ENCODE peak calls at places on chromosomes 3 and 15, in ten cellular contexts. X is body of pancreas, D is AG04450, T is WERI-Rb-1, J is HFFc6, Q is RWPE1, O is WTC11, H is nephron progenitor cell, Y is fibroblast of mammary gland, M is IMR-90. F is an unnamed sample.

GRCh38 chr3:12175137-12175593 is 16.5 kb upstream of the TIMP4 start:
- DNase-seq in J (peak; percentile 48), D (no peak), H (no peak), T (no peak), M (peak; percentile 42), O (no peak), X (no peak), Y (peak; percentile 65), Q (no peak), F (no peak)

GRCh38 chr3:188889070-188889491 is 282.7 kb upstream of the TPRG1 start:
- DNase-seq in X (no peak), O (no peak), M (no peak), J (no peak), D (no peak), T (no peak), Q (no peak), Y (peak; percentile 27), H (no peak), F (no peak)

GRCh38 chr15:100031665-100032357 is 298.6 kb upstream of the LYSMD4 start:
- DNase-seq in H (no peak), O (no peak), D (no peak), Q (no peak), X (peak; percentile 27), M (no peak), T (no peak), J (no peak), Y (no peak), F (no peak)

GRCh38 chr15:92878593-92879053 is 21.5 kb upstream of the CHD2 start:
- DNase-seq in J (no peak), T (no peak), H (no peak), O (no peak), Q (no peak), Y (no peak), D (no peak), X (peak; percentile 52), M (no peak), F (no peak)

GRCh38 chr3:197253243-197253947 is 45.0 kb downstream of the DLG1 start:
- DNase-seq in X (no peak), T (no peak), O (no peak), Q (no peak), J (no peak), M (no peak), H (no peak), D (no peak), Y (no peak), F (no peak)

GRCh38 chr15:99558571-99558970 is 7.2 kb upstream of the MEF2A start:
- DNase-seq in Y (no peak), Q (no peak), M (no peak), D (no peak), H (no peak), J (no peak), T (no peak), X (no peak), O (no peak), F (no peak)

GRCh38 chr3:192907784-192908183 is 9.9 kb downstream of the MB21D2 start:
- DNase-seq in J (no peak), D (no peak), Y (no peak), T (no peak), M (no peak), X (no peak), O (no peak), H (no peak), Q (peak; percentile 77), F (no peak)

GRCh38 chr15:29669823-29670222 is 152.4 kb downstream of the TJP1 start:
- DNase-seq in O (no peak), M (peak; percentile 34), Q (peak; percentile 66), H (no peak), T (no peak), Y (no peak), X (no peak), D (no peak), J (peak; percentile 50), F (no peak)

GRCh38 chr3:23421811-23422510 is 218.8 kb downstream of the UBE2E2 start:
- DNase-seq in M (peak; percentile 21), T (no peak), Y (peak; percentile 50), O (no peak), X (no peak), D (no peak), H (no peak), J (no peak), Q (no peak), F (no peak)

GRCh38 chr15:36658321-36658720 is 78.9 kb downstream of the CDIN1 start:
- DNase-seq in H (no peak), Y (peak; percentile 73), X (no peak), M (peak; percentile 17), J (peak; percentile 49), T (no peak), O (no peak), D (no peak), Q (peak; percentile 49), F (no peak)

GRCh38 chr3:23809294-23809693 is 3.5 kb downstream of the UBE2E1 start:
- DNase-seq in O (no peak), Q (no peak), M (no peak), Y (no peak), J (no peak), X (no peak), H (no peak), D (no peak), T (no peak), F (peak; percentile 34)

GRCh38 chr3:34843479-34843870 is 795.9 kb upstream of the ARPP21 start:
- DNase-seq in X (no peak), J (no peak), H (no peak), Y (peak; percentile 17), O (no peak), D (no peak), M (no peak), Q (no peak), T (no peak), F (no peak)

GRCh38 chr15:64894395-64895056 is 17.2 kb upstream of the ANKDD1A start:
- DNase-seq in O (peak; percentile 55), J (no peak), D (no peak), H (peak; percentile 47), T (no peak), Y (no peak), Q (no peak), M (no peak), X (no peak), F (peak; percentile 68)

GRCh38 chr3:179446501-179446900 is 4.8 kb downstream of the GNB4 start:
- DNase-seq in Y (peak; percentile 43), D (no peak), M (peak; percentile 48), O (no peak), H (no peak), T (no peak), J (peak; percentile 14), Q (no peak), X (no peak), F (no peak)

DNA sequence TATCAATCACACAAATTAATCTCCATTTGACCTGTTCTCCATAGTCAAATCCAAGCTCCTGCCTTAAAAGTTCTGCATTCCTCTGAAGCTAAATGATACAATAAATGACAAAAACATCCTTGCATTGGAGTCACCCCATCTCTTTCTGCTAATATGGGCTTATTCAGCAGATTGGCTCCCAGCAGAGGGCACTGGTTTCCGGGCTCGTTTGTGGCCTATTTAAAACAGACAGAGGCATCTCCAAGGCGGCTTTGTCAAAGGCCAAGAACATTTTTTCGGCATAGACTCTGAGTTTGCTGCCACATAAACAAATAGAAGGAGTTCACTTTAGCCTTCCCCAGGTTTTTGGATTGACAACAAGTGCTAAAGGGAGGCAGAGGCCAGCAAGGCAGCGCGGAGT is 204.4 kb upstream of the RASGRP1 start:
- DNase-seq in H (no peak), M (peak; percentile 34), O (peak; percentile 37), J (peak; percentile 39), Y (peak; percentile 52), X (peak; percentile 16), Q (no peak), T (peak; percentile 9), D (peak; percentile 7), F (no peak)
- TF ChIP-seq CTCF in H (no peak), M (peak; percentile 38), O (no peak), J (peak; percentile 62), Y (peak; percentile 55), X (peak; percentile 8), Q (no peak), T (peak; percentile 23), D (peak; percentile 64), F (no peak)

GRCh38 chr3:44729384-44729910 is at the start of gene ZNF501:
- DNase-seq in D (peak; percentile 67), O (peak; percentile 95), H (peak; percentile 74), X (peak; percentile 98), J (peak; percentile 69), Q (peak; percentile 84), T (peak; percentile 95), Y (peak; percentile 94), M (peak; percentile 86), F (peak; percentile 66)
- TF ChIP-seq CTCF in D (no peak), O (no peak), H (no peak), X (no peak), J (no peak), Q (no peak), T (no peak), Y (no peak), M (no peak), F (no peak)

DNA sequence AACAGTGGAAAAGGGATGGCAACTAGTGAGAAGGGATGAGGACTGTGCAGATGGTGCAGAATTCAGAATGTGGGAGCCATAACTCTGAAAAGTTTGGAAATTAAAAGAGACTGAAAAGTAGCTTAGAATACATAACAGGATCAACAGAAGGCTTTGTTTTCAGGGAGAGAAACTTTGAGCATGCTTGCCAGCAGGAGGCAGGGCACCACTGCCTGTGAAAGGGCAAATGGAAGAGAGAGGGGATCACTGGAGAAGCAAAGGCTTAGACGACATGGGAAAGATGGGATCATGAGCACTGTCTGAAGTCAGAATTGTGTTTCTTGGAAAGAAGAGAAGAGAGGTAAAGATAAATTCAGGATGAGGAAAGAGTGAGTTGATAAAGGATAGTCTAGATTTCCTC is 99.6 kb downstream of the ABI3BP start:
- DNase-seq in Y (peak; percentile 77), T (peak; percentile 46), M (peak; percentile 66), H (peak; percentile 18), J (peak; percentile 42), D (no peak), O (peak; percentile 65), X (no peak), Q (no peak), F (no peak)
- TF ChIP-seq CTCF in Y (peak; percentile 91), T (peak; percentile 72), M (peak; percentile 81), H (peak; percentile 42), J (peak; percentile 92), D (peak; percentile 88), O (peak; percentile 43), X (peak; percentile 19), Q (no peak), F (peak; percentile 17)

GRCh38 chr3:182617511-182617910 is 175.8 kb upstream of the ATP11B start:
- DNase-seq in H (no peak), Q (no peak), T (no peak), Y (no peak), O (no peak), D (no peak), X (no peak), J (no peak), M (no peak), F (no peak)

GRCh38 chr3:182608876-182609275 is 184.4 kb upstream of the ATP11B start:
- DNase-seq in O (no peak), X (no peak), H (no peak), T (no peak), Q (no peak), M (no peak), D (no peak), J (no peak), Y (no peak), F (no peak)

GRCh38 chr3:182606905-182607504 is 186.3 kb upstream of the ATP11B start:
- DNase-seq in Y (no peak), T (no peak), D (no peak), H (no peak), Q (no peak), O (no peak), J (no peak), X (no peak), M (no peak), F (no peak)

GRCh38 chr3:182609575-182610156 is 183.6 kb upstream of the ATP11B start:
- DNase-seq in X (peak; percentile 50), O (no peak), T (no peak), Q (peak; percentile 88), Y (no peak), J (no peak), D (no peak), M (no peak), H (no peak), F (no peak)

GRCh38 chr3:182612332-182612731 is 181.0 kb upstream of the ATP11B start:
- DNase-seq in M (no peak), X (no peak), O (no peak), J (no peak), T (no peak), Y (no peak), D (no peak), H (no peak), Q (no peak), F (no peak)
- TF ChIP-seq CTCF in M (no peak), X (no peak), O (no peak), J (no peak), T (no peak), Y (no peak), D (no peak), H (no peak), Q (no peak), F (no peak)

F was measured in GM13977.